ENCODE peak calls at places on chromosomes 12 and 14, in seven cellular contexts. W is heart left ventricle, V is body of pancreas, L is A549, O is gastrocnemius medialis, G is uterus, Z is H1. P is an unnamed sample. For H3K4me1, the result is how much of the 10 kb centered on the place peaks cover.

GRCh38 chr12:13178568-13179158 is 17.9 kb upstream of the EMP1 start:
- DNase-seq in W (peak), V (peak), L (no peak), O (no peak), G (peak), Z (peak), P (no peak)

GRCh38 chr12:108576660-108577234 is 14.4 kb downstream of the ISCU start:
- DNase-seq in W (no peak), V (no peak), L (no peak), O (peak), G (peak), Z (no peak), P (no peak)

GRCh38 chr14:70896981-70897380 is 10.3 kb upstream of the PCNX1 start:
- DNase-seq in W (no peak), V (no peak), L (no peak), O (no peak), G (no peak), Z (no peak), P (no peak)

GRCh38 chr12:52645982-52646381 is 6.0 kb downstream of the KRT2 start:
- DNase-seq in W (no peak), V (no peak), L (no peak), O (no peak), G (no peak), Z (peak), P (no peak)

GRCh38 chr14:41607966-41608663 is 1.4 kb downstream of the LRFN5 start:
- DNase-seq in W (no peak), V (no peak), L (no peak), O (no peak), G (no peak), Z (peak), P (peak)

GRCh38 chr12:52721838-52722470 is 18.6 kb upstream of the KRT77 start:
- DNase-seq in W (no peak), V (no peak), L (no peak), O (no peak), G (no peak), Z (no peak), P (no peak)

GRCh38 chr12:124722871-124723270 is 140.8 kb downstream of the SCARB1 start:
- DNase-seq in W (no peak), V (no peak), L (no peak), O (no peak), G (no peak), Z (no peak), P (no peak)

GRCh38 chr12:75548879-75549278 is 37.5 kb upstream of the KRR1 start:
- DNase-seq in W (no peak), V (no peak), L (no peak), O (no peak), G (no peak), Z (no peak), P (no peak)

GRCh38 chr14:61747342-61747741 is 14.9 kb upstream of the SNAPC1 start:
- DNase-seq in W (no peak), V (no peak), L (no peak), O (no peak), G (no peak), Z (no peak), P (no peak)

GRCh38 chr12:49705479-49706267 is 1.5 kb downstream of the FMNL3 start:
- DNase-seq in W (peak), V (peak), L (no peak), O (peak), G (peak), Z (no peak), P (peak)

GRCh38 chr14:39988939-39989338 is 556.7 kb upstream of the FBXO33 start:
- DNase-seq in W (no peak), V (no peak), L (no peak), O (no peak), G (no peak), Z (no peak), P (no peak)

GRCh38 chr14:90375934-90376333 is 20.9 kb upstream of the CALM1 start:
- DNase-seq in W (no peak), V (no peak), L (no peak), O (no peak), G (no peak), Z (no peak), P (no peak)

GRCh38 chr12:2877047-2877958 is at the start of the genes FOXM1 and RHNO1:
- DNase-seq in W (peak), V (peak), L (peak), O (peak), G (peak), Z (peak), P (peak)

GRCh38 chr14:36504805-36505192 is 15.2 kb downstream of the NKX2-1 start:
- DNase-seq in W (no peak), V (no peak), L (no peak), O (no peak), G (no peak), Z (no peak), P (no peak)

GRCh38 chr12:116389990-116390655 is 112.6 kb upstream of the MED13L start:
- DNase-seq in W (no peak), V (no peak), L (peak), O (no peak), G (peak), Z (no peak), P (no peak)

GRCh38 chr12:26633591-26634210 is 199.3 kb downstream of the ITPR2 start:
- DNase-seq in W (no peak), V (no peak), L (no peak), O (no peak), G (no peak), Z (no peak), P (no peak)

GRCh38 chr14:24143511-24143910 is 2.1 kb upstream of the EMC9 start:
- DNase-seq in W (no peak), V (no peak), L (no peak), O (no peak), G (no peak), Z (no peak), P (no peak)

GRCh38 chr12:8696402-8697100 is 1.2 kb upstream of the RIMKLB start:
- DNase-seq in W (no peak), V (no peak), L (no peak), O (no peak), G (no peak), Z (no peak), P (no peak)

GRCh38 chr12:8698830-8699330 is 1.1 kb downstream of the RIMKLB start:
- DNase-seq in W (no peak), V (no peak), L (no peak), O (no peak), G (no peak), Z (no peak), P (no peak)

GRCh38 chr12:8697120-8697475 is 693 bp upstream of the RIMKLB start:
- DNase-seq in W (no peak), V (no peak), L (no peak), O (no peak), G (peak), Z (no peak), P (no peak)

GRCh38 chr12:8698132-8698829 is 490 bp downstream of the RIMKLB start:
- DNase-seq in W (peak), V (peak), L (peak), O (peak), G (peak), Z (peak), P (peak)

GRCh38 chr12:8697476-8698131 is at the start of gene RIMKLB:
- DNase-seq in W (peak), V (peak), L (peak), O (peak), G (peak), Z (peak), P (peak)
- TF ChIP-seq POLR2A in W (no peak), V (peak), L (peak), O (peak), G (peak), Z (peak), P (peak)

DNA sequence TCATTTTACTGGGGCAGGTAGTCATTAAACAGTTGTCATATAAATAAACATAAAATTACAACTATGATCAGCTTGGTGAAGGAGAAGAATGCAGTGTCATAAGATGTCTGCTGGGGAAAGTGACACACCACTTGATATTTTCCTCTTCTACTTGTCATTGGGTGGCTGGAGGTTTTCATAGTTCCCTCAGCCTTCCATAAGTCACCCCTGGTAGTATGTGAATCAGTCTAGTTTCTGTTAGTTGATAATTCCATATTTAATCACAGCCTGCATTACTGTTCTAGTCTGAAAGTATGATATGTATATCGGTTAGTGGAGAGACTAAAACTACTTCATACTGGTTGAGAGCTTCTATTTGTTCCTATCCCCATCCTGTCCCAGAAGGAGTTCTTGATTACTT is 38.2 kb downstream of the PLEKHA5 start:
- DNase-seq in W (no peak), V (no peak), L (no peak), O (no peak), G (no peak), Z (no peak), P (no peak)
- H3K4me1 ChIP-seq in W (under half), V (under half), L (under half), O (under half), G (under half), Z (under half), P (under half)

GRCh38 chr14:21558703-21559063 is 21.2 kb downstream of the OR10G3 start:
- DNase-seq in W (no peak), V (no peak), L (no peak), O (no peak), G (no peak), Z (no peak), P (no peak)

GRCh38 chr14:21557084-21557901 is 22.6 kb downstream of the OR10G3 start:
- DNase-seq in W (peak), V (peak), L (peak), O (peak), G (peak), Z (peak), P (peak)

GRCh38 chr14:21553266-21553665 is 26.6 kb downstream of the OR10G3 start:
- DNase-seq in W (no peak), V (no peak), L (no peak), O (no peak), G (no peak), Z (no peak), P (no peak)

DNA sequence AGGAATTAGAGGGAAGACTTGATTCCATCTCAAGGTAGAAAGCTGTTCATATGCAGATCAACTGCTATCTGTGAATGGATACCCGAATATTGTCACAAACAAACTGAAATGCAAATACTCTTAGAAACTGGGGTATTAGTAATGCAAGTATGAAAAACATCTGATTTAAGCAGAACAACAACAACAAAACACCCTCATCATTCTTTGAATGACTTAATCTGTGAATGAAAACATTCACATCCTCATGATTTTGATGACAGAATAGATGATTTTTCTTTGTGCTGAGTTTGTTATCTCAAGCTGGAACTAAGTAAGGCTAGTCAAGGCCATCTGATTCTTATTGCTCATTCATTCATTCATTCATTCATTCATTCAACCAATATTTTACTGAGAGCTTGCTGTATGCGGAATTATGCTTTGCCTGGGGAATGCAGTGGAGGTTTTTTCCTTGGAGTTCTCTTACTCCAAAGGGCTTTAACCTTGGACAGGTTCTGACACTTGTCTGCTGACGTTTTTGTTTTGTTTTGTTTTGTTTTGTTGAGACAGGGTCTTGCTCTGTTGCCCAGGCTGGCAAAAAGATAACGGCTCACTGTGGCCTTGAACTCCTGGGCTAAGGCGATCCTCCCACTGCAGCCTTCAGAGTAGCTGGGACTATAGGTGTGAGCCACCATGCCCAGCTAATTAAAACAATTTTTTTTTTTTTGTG is 23.3 kb downstream of the OR10G3 start:
- DNase-seq in W (no peak), V (no peak), L (no peak), O (no peak), G (no peak), Z (no peak), P (no peak)
- H3K27ac ChIP-seq in W (no peak), V (no peak), L (peak), O (no peak), G (peak), Z (peak), P (no peak)

GRCh38 chr12:104350211-104350908 is 46.8 kb downstream of the EID3 start:
- DNase-seq in W (no peak), V (no peak), L (no peak), O (no peak), G (no peak), Z (no peak), P (no peak)

GRCh38 chr12:104351023-104351983 is 47.8 kb downstream of the EID3 start:
- DNase-seq in W (no peak), V (no peak), L (no peak), O (no peak), G (no peak), Z (peak), P (no peak)

GRCh38 chr12:104353012-104353981 is 49.8 kb downstream of the EID3 start:
- DNase-seq in W (no peak), V (no peak), L (no peak), O (no peak), G (no peak), Z (peak), P (no peak)

GRCh38 chr12:104354167-104354867 is 50.8 kb downstream of the EID3 start:
- DNase-seq in W (no peak), V (no peak), L (no peak), O (no peak), G (no peak), Z (peak), P (no peak)

GRCh38 chr12:104352106-104352713 is 48.7 kb downstream of the EID3 start:
- DNase-seq in W (no peak), V (no peak), L (no peak), O (no peak), G (no peak), Z (peak), P (no peak)
- TF ChIP-seq POLR2A in W (no peak), V (no peak), L (no peak), O (no peak), G (no peak), Z (no peak), P (no peak)

GRCh38 chr14:75927564-75928087 is 54.2 kb downstream of the TGFB3 start:
- DNase-seq in W (no peak), V (no peak), L (no peak), O (peak), G (no peak), Z (no peak), P (no peak)

GRCh38 chr14:75933712-75934296 is 48.0 kb downstream of the TGFB3 start:
- DNase-seq in W (no peak), V (no peak), L (no peak), O (no peak), G (no peak), Z (no peak), P (no peak)

GRCh38 chr14:75926431-75926830 is 55.4 kb downstream of the TGFB3 start:
- DNase-seq in W (no peak), V (no peak), L (no peak), O (no peak), G (no peak), Z (no peak), P (no peak)

GRCh38 chr14:75928587-75929230 is 53.1 kb downstream of the TGFB3 start:
- DNase-seq in W (no peak), V (no peak), L (no peak), O (no peak), G (no peak), Z (no peak), P (no peak)
- H3K4me1 ChIP-seq in W (under half), V (under half), L (under half), O (under half), G (under half), Z (under half), P (under half)

GRCh38 chr12:93152617-93153016 is 223.5 kb upstream of the EEA1 start:
- DNase-seq in W (no peak), V (no peak), L (no peak), O (no peak), G (no peak), Z (no peak), P (no peak)
- H3K27ac ChIP-seq in W (no peak), V (no peak), L (no peak), O (no peak), G (no peak), Z (no peak), P (no peak)

GRCh38 chr14:68952544-68953535 is 26.3 kb downstream of the ACTN1 start:
- DNase-seq in W (peak), V (no peak), L (no peak), O (no peak), G (peak), Z (no peak), P (no peak)
- TF ChIP-seq POLR2A in W (no peak), V (no peak), L (no peak), O (no peak), G (peak), Z (no peak), P (no peak)

GRCh38 chr14:104784846-104785707 is 10.5 kb downstream of the AKT1 start:
- DNase-seq in W (no peak), V (peak), L (no peak), O (no peak), G (no peak), Z (no peak), P (no peak)

GRCh38 chr14:104783484-104784217 is 11.9 kb downstream of the AKT1 start:
- DNase-seq in W (no peak), V (no peak), L (no peak), O (no peak), G (no peak), Z (no peak), P (no peak)

GRCh38 chr14:104785708-104786080 is 9.9 kb downstream of the AKT1 start:
- DNase-seq in W (no peak), V (no peak), L (no peak), O (no peak), G (no peak), Z (no peak), P (no peak)

GRCh38 chr14:104782823-104783170 is 12.8 kb downstream of the AKT1 start:
- DNase-seq in W (no peak), V (no peak), L (no peak), O (no peak), G (no peak), Z (no peak), P (no peak)

GRCh38 chr14:104784218-104784568 is 11.4 kb downstream of the AKT1 start:
- DNase-seq in W (no peak), V (no peak), L (no peak), O (no peak), G (no peak), Z (no peak), P (no peak)
- H3K4me1 ChIP-seq in W (under half), V (under half), L (under half), O (under half), G (under half), Z (under half), P (under half)

P was measured in tibial nerve.